ENCODE peak calls at places on chromosomes 16 and 17, in seven cellular contexts. C is neuronal stem cell, U is H9, I is H1, Z is mesendoderm, E is mesenchymal stem cell, O is trophoblast cell. P is an unnamed sample.
A peak's percentile ranks its signal among the peaks of the same experiment; 100 is the strongest.

GRCh38 chr16:23838485-23839142 is 2.8 kb downstream of the PRKCB start:
- DNase-seq in C (no peak), U (no peak), I (no peak), Z (no peak), E (no peak), O (no peak), P (no peak)

GRCh38 chr17:29510953-29511352 is 55.9 kb downstream of the ABHD15 start:
- DNase-seq in C (no peak), U (no peak), I (no peak), Z (no peak), E (no peak), O (no peak), P (no peak)

GRCh38 chr16:6204941-6205340 is 1107.3 kb upstream of the EEF2KMT start:
- DNase-seq in C (no peak), U (no peak), I (no peak), Z (no peak), E (no peak), O (no peak), P (no peak)

GRCh38 chr17:14933676-14934075 is 331.4 kb downstream of the PMP22 start:
- DNase-seq in C (no peak), U (no peak), I (peak; percentile 2), Z (no peak), E (no peak), O (no peak), P (no peak)

GRCh38 chr17:68595496-68595895 is 5.7 kb downstream of the FAM20A start:
- DNase-seq in C (no peak), U (no peak), I (no peak), Z (no peak), E (no peak), O (no peak), P (no peak)

GRCh38 chr16:55660026-55660425 is 4.2 kb downstream of the SLC6A2 start:
- DNase-seq in C (no peak), U (no peak), I (no peak), Z (no peak), E (no peak), O (peak; percentile 61), P (no peak)

GRCh38 chr16:79093554-79093967 is 507.0 kb downstream of the MAF start:
- DNase-seq in C (no peak), U (no peak), I (no peak), Z (no peak), E (no peak), O (peak; percentile 24), P (no peak)

GRCh38 chr16:56671706-56672105 is 2.1 kb downstream of the MT1H start:
- DNase-seq in C (no peak), U (no peak), I (no peak), Z (no peak), E (no peak), O (no peak), P (peak; percentile 44)

GRCh38 chr16:6573577-6573976 is 759.1 kb upstream of the RBFOX1 start:
- DNase-seq in C (peak; percentile 49), U (peak; percentile 74), I (peak; percentile 71), Z (peak; percentile 75), E (no peak), O (no peak), P (no peak)

GRCh38 chr17:8189711-8190477 is at the start of gene BORCS6:
- DNase-seq in C (peak; percentile 92), U (peak; percentile 100), I (peak; percentile 87), Z (peak; percentile 99), E (peak; percentile 99), O (peak; percentile 97), P (peak; percentile 98)

GRCh38 chr17:3039748-3040147 is 23.7 kb downstream of the OR1D5 start:
- DNase-seq in C (no peak), U (no peak), I (no peak), Z (no peak), E (no peak), O (no peak), P (peak; percentile 26)

GRCh38 chr17:3755335-3756030 is 31.8 kb downstream of the HASPIN start:
- DNase-seq in C (no peak), U (no peak), I (no peak), Z (no peak), E (no peak), O (no peak), P (no peak)

GRCh38 chr17:33389506-33390141 is 96.5 kb upstream of the ASIC2 start:
- DNase-seq in C (no peak), U (no peak), I (no peak), Z (peak; percentile 88), E (peak; percentile 85), O (peak; percentile 93), P (no peak)

GRCh38 chr17:2347805-2348685 is 10.7 kb downstream of the SGSM2 start:
- DNase-seq in C (peak; percentile 88), U (peak; percentile 99), I (peak; percentile 83), Z (peak; percentile 99), E (peak; percentile 97), O (peak; percentile 31), P (peak; percentile 91)

GRCh38 chr17:80768936-80769335 is 222.7 kb upstream of the CHMP6 start:
- DNase-seq in C (no peak), U (no peak), I (no peak), Z (no peak), E (no peak), O (no peak), P (no peak)
- H3K4me1 ChIP-seq in C (peaks cover 2% of the 10 kb centered on the region), U (peaks cover 3% of the 10 kb centered on the region), I (no peaks in the 10 kb centered on the region), Z (no peaks in the 10 kb centered on the region), E (peaks cover 4% of the 10 kb centered on the region), O (peaks cover 28% of the 10 kb centered on the region), P (peaks cover 12% of the 10 kb centered on the region)

GRCh38 chr17:50238594-50239287 is 35.5 kb upstream of the TMEM92 start:
- DNase-seq in C (no peak), U (no peak), I (no peak), Z (no peak), E (peak; percentile 33), O (no peak), P (peak; percentile 62)

GRCh38 chr17:50239913-50240312 is 34.4 kb upstream of the TMEM92 start:
- DNase-seq in C (no peak), U (no peak), I (no peak), Z (no peak), E (peak; percentile 12), O (no peak), P (no peak)

GRCh38 chr17:50234581-50234980 is 33.1 kb upstream of the COL1A1 start:
- DNase-seq in C (no peak), U (no peak), I (no peak), Z (no peak), E (no peak), O (peak; percentile 25), P (no peak)
- H3K79me1 ChIP-seq in C (no peaks in the 10 kb centered on the region), U (no peaks in the 10 kb centered on the region), I (no peaks in the 10 kb centered on the region), Z (no peaks in the 10 kb centered on the region), E (no peaks in the 10 kb centered on the region), O (no peaks in the 10 kb centered on the region), P (no peaks in the 10 kb centered on the region)

GRCh38 chr17:63137163-63137562 is 171.1 kb downstream of the TANC2 start:
- DNase-seq in C (no peak), U (no peak), I (no peak), Z (no peak), E (no peak), O (no peak), P (no peak)
- H3K4me1 ChIP-seq in C (peaks cover 4% of the 10 kb centered on the region), U (peaks cover 2% of the 10 kb centered on the region), I (no peaks in the 10 kb centered on the region), Z (no peaks in the 10 kb centered on the region), E (no peaks in the 10 kb centered on the region), O (no peaks in the 10 kb centered on the region), P (peaks cover 6% of the 10 kb centered on the region)

GRCh38 chr17:37768438-37768837 is 23.6 kb upstream of the HNF1B start:
- DNase-seq in C (no peak), U (no peak), I (no peak), Z (no peak), E (no peak), O (no peak), P (no peak)
- H3K79me1 ChIP-seq in C (no peaks in the 10 kb centered on the region), U (no peaks in the 10 kb centered on the region), I (no peaks in the 10 kb centered on the region), Z (no peaks in the 10 kb centered on the region), E (peaks cover 3% of the 10 kb centered on the region), O (no peaks in the 10 kb centered on the region), P (no peaks in the 10 kb centered on the region)

GRCh38 chr16:2986623-2987188 is 6.5 kb upstream of the PKMYT1 start:
- DNase-seq in C (no peak), U (no peak), I (no peak), Z (no peak), E (no peak), O (no peak), P (no peak)

GRCh38 chr16:2987854-2988253 is 7.6 kb upstream of the PKMYT1 start:
- DNase-seq in C (no peak), U (no peak), I (no peak), Z (no peak), E (no peak), O (no peak), P (no peak)

GRCh38 chr16:2985457-2985856 is 5.2 kb upstream of the PKMYT1 start:
- DNase-seq in C (no peak), U (no peak), I (no peak), Z (no peak), E (no peak), O (no peak), P (no peak)

GRCh38 chr16:2987286-2987685 is 7.0 kb upstream of the PKMYT1 start:
- DNase-seq in C (no peak), U (no peak), I (no peak), Z (no peak), E (no peak), O (no peak), P (no peak)

DNA sequence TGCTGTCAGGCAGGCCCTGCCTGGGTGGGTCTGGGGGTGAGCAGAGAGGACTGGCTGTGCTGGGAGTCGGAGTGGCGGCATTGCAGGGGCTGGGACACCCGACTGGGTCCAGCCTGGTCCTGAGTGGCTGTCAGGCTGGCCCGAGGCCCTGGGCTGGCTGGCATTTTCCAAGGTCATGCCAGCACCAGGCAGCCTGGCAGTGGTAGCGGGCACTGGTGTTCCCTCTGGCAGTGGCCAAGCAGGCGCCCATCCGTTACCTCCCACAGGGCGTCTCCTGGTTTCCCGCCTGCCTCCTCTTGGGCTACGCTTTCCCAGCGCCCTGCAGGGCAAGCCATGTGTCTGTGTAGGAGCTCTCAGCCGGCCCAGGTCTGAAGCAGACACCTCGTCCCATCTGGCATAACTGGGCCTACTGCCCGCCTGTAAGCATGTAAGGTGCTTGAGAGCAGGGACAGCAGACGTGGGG is 5.7 kb upstream of the PKMYT1 start:
- DNase-seq in C (no peak), U (no peak), I (no peak), Z (no peak), E (no peak), O (no peak), P (no peak)
- H3K4me1 ChIP-seq in C (peaks cover 14% of the 10 kb centered on the region), U (no peaks in the 10 kb centered on the region), I (peaks cover 25% of the 10 kb centered on the region), Z (peaks cover 2% of the 10 kb centered on the region), E (peaks cover 19% of the 10 kb centered on the region), O (peaks cover 14% of the 10 kb centered on the region), P (peaks cover 3% of the 10 kb centered on the region)

DNA sequence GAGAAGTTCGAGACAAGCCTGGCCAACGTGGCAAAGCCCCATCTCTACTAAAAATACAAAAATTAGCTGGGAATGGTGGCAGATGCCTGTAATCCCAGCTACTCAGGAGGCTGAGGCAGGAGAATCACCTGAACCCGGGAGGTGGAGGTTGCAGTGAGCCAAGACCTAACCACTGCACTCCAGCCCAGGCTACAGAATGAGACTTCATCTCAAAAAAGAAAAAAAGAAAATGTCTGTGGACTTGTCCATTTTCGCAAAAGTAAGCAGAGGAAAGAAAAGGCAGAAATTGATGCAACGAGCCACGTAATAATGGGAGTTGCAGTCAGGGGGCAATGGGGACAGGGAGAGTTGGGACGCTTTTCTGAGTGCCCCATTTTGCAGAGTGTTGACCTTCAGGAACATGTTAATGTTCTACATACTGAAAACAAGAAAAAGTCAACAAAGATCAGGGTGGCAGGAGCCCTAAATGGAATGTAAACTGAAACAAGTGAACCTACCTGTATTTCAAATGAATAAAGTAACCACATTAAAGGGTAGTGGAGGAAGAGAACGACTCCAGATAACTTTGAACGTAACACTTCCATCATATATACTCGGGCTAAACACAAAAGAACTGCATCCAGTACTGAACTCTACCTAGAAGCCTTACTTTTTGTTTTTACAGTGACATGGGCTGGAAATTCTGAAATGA is 76.4 kb downstream of the CNGB1 start:
- DNase-seq in C (no peak), U (no peak), I (no peak), Z (no peak), E (no peak), O (no peak), P (no peak)
- H3K79me1 ChIP-seq in C (no peaks in the 10 kb centered on the region), U (no peaks in the 10 kb centered on the region), I (no peaks in the 10 kb centered on the region), Z (no peaks in the 10 kb centered on the region), E (no peaks in the 10 kb centered on the region), O (no peaks in the 10 kb centered on the region), P (no peaks in the 10 kb centered on the region)

P was measured in IMR-90.